ENCODE peak calls at places on chromosomes 16 and 17, in seven cellular contexts. N is K562, I is SK-N-SH, Z is HCT116, L is H1, K is GM12878, O is HepG2. C is an unnamed sample.

GRCh38 chr17:80786470-80786869 is 205.2 kb upstream of the CHMP6 start:
- DNase-seq in I (no peak), Z (no peak), N (no peak), O (no peak), K (no peak), L (no peak), C (no peak)

GRCh38 chr17:69655902-69656301 is 241.4 kb downstream of the MAP2K6 start:
- DNase-seq in I (no peak), Z (no peak), L (no peak), N (no peak), K (no peak), O (no peak), C (no peak)

GRCh38 chr16:14501331-14502255 is 128.5 kb downstream of the PARN start:
- DNase-seq in K (peak; percentile 50), N (peak; percentile 71), L (peak; percentile 59), I (peak; percentile 42), Z (peak; percentile 67), O (peak; percentile 92), C (peak; percentile 82)

GRCh38 chr17:37239690-37240344 is 136.0 kb upstream of the C17orf78 start:
- DNase-seq in I (peak; percentile 33), L (no peak), Z (peak; percentile 3), K (no peak), O (peak; percentile 8), N (no peak), C (peak; percentile 25)

GRCh38 chr17:44069974-44070454 is 521 bp upstream of the G6PC3 start:
- DNase-seq in O (no peak), K (no peak), I (no peak), N (no peak), L (no peak), Z (peak; percentile 36), C (no peak)

GRCh38 chr17:58351710-58352017 is 337 bp downstream of the SUPT4H1 start:
- DNase-seq in N (no peak), I (no peak), L (no peak), O (no peak), K (no peak), Z (no peak), C (no peak)

GRCh38 chr16:88857728-88858339 is 907 bp downstream of the TRAPPC2L start:
- DNase-seq in O (peak; percentile 75), Z (peak; percentile 55), N (peak; percentile 70), I (peak; percentile 88), K (no peak), L (peak; percentile 80), C (peak; percentile 77)

GRCh38 chr17:32971171-32971570 is 20.5 kb upstream of the SPACA3 start:
- DNase-seq in Z (no peak), K (peak; percentile 56), N (peak; percentile 48), O (no peak), I (no peak), L (no peak), C (no peak)

GRCh38 chr17:50198026-50198669 is 3.3 kb downstream of the COL1A1 start:
- DNase-seq in Z (peak; percentile 52), K (no peak), N (peak; percentile 46), O (peak; percentile 72), I (peak; percentile 89), L (no peak), C (peak; percentile 87)

GRCh38 chr17:65170839-65171238 is 33.7 kb downstream of the RGS9 start:
- DNase-seq in I (no peak), O (peak; percentile 61), L (no peak), K (no peak), Z (no peak), N (no peak), C (peak; percentile 81)

GRCh38 chr17:82915697-82916027 is 75.8 kb upstream of the ZNF750 start:
- DNase-seq in I (no peak), K (no peak), O (no peak), N (no peak), L (no peak), Z (no peak), C (no peak)

GRCh38 chr17:33892677-33893076 is 362.4 kb upstream of the CCL2 start:
- DNase-seq in I (peak; percentile 17), K (no peak), L (no peak), O (no peak), Z (no peak), N (no peak), C (no peak)

GRCh38 chr17:44916781-44917241 is 1.5 kb upstream of the GFAP start:
- DNase-seq in K (no peak), I (peak; percentile 45), L (no peak), O (no peak), N (no peak), Z (no peak), C (no peak)

GRCh38 chr17:83117594-83117993 is 38.2 kb downstream of the METRNL start:
- DNase-seq in K (no peak), L (no peak), O (no peak), N (no peak), I (no peak), Z (no peak), C (no peak)

GRCh38 chr16:4513086-4513860 is 25.3 kb downstream of the CDIP1 start:
- DNase-seq in I (no peak), L (no peak), Z (no peak), K (no peak), O (no peak), N (no peak), C (no peak)

GRCh38 chr17:60077672-60078519 is 825 bp downstream of the HEATR6 start:
- DNase-seq in I (peak; percentile 28), K (no peak), N (no peak), Z (no peak), O (no peak), L (no peak), C (no peak)

GRCh38 chr17:6138761-6139446 is 68.7 kb downstream of the WSCD1 start:
- DNase-seq in O (no peak), I (no peak), L (no peak), K (no peak), N (no peak), Z (no peak), C (no peak)

GRCh38 chr17:82243648-82244412 is 15.0 kb downstream of the SLC16A3 start:
- DNase-seq in L (no peak), K (no peak), O (no peak), I (no peak), Z (no peak), N (no peak), C (no peak)

GRCh38 chr16:57798267-57798810 is 4.0 kb downstream of the KIFC3 start:
- DNase-seq in N (no peak), L (no peak), I (peak; percentile 3), Z (no peak), K (no peak), O (no peak), C (no peak)

GRCh38 chr16:57798953-57799618 is 3.2 kb downstream of the KIFC3 start:
- DNase-seq in O (no peak), L (no peak), I (peak; percentile 15), Z (no peak), K (no peak), N (no peak), C (no peak)

GRCh38 chr16:57800213-57801097 is 1.8 kb downstream of the KIFC3 start:
- DNase-seq in I (peak; percentile 8), K (no peak), N (no peak), L (no peak), Z (no peak), O (no peak), C (no peak)

GRCh38 chr16:57801098-57801855 is 1.0 kb downstream of the KIFC3 start:
- DNase-seq in Z (no peak), O (no peak), K (no peak), N (no peak), L (no peak), I (peak; percentile 58), C (peak; percentile 51)

DNA sequence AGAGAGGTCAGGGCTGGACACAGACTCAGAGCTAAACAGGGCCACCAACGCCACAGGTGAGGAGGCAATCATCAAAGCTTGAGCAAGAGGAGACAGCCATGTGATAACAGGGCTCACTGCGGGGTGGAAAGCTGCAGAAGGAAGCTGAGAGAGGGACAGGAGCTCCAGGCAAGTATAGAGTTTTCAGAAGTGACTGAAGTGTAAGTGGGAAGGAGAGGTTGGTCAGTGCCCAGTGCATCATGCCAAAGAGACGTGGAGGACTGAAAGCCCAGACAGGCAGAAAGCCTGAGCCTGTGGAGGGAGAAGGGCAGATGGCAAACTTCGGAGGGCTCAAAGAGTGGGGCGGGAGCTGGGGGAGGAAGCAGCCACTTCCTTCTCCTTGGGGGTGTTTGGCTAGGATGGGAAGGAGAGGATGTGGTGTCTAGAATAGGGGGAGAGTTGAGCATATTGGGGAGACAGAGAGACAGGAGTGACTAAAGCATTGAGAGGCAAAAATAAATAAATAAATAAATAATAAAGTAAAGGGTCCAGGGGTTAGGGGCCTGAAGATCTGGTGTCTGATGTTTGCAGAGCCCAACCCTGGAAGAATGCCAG is 2.6 kb downstream of the KIFC3 start:
- DNase-seq in N (no peak), I (peak; percentile 15), O (no peak), K (no peak), L (no peak), Z (no peak), C (no peak)
- TF ChIP-seq JUND in N (no peak), I (no peak), O (no peak), K (no peak), L (no peak), Z (no peak), C (no peak)

GRCh38 chr17:11940904-11941303 is 56.4 kb downstream of the ZNF18 start:
- DNase-seq in I (no peak), K (no peak), Z (no peak), L (no peak), O (no peak), N (no peak), C (no peak)
- TF ChIP-seq JUND in I (no peak), K (no peak), Z (no peak), L (no peak), O (no peak), N (no peak), C (no peak)

GRCh38 chr17:42166196-42166763 is 11.5 kb upstream of the RAB5C start:
- DNase-seq in I (no peak), O (no peak), K (no peak), L (no peak), N (no peak), Z (no peak), C (no peak)

GRCh38 chr17:42163696-42164407 is 9.1 kb upstream of the RAB5C start:
- DNase-seq in K (no peak), N (no peak), O (no peak), I (no peak), Z (no peak), L (no peak), C (no peak)

GRCh38 chr17:42159796-42160551 is 5.2 kb upstream of the RAB5C start:
- DNase-seq in Z (no peak), N (no peak), K (no peak), O (no peak), I (no peak), L (no peak), C (no peak)

GRCh38 chr17:42165751-42166150 is 11.0 kb upstream of the RAB5C start:
- DNase-seq in O (no peak), K (no peak), N (no peak), L (no peak), Z (no peak), I (no peak), C (no peak)

DNA sequence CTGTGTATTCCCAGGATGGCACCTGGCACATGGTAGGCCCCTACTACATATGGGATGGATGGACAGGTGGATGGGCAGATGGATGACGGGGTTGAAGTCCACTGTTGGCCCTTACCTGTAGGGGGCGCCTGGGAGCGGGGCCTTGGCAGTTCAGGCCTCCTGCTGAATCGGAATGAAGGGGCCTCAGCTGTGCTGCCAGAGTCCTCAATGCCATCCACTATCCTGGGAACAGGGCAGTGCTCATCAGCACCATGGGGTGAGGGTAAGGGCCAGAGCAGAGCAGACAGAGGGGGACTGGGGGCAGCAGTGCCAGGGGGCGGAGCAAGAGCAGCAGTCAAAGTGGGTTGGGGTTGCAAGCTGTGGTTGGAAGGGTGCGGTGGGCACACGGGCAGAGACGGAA is 8.3 kb upstream of the RAB5C start:
- DNase-seq in N (peak; percentile 68), Z (peak; percentile 18), L (peak; percentile 94), K (no peak), O (peak; percentile 49), I (peak; percentile 61), C (no peak)
- TF ChIP-seq JUND in N (no peak), Z (no peak), L (no peak), K (no peak), O (no peak), I (no peak), C (no peak)

GRCh38 chr16:2196162-2196980 is at the start of gene CASKIN1:
- DNase-seq in O (no peak), I (peak; percentile 90), L (no peak), Z (no peak), N (peak; percentile 88), K (no peak), C (peak; percentile 51)
- TF ChIP-seq JUND in O (no peak), I (no peak), L (no peak), Z (no peak), N (no peak), K (no peak), C (no peak)